ENCODE peak calls at places on chromosomes 12 and 14, in six cellular contexts. O, W, Q, Z, A and G are unnamed samples.

GRCh38 chr14:103231376-103232019 is 102.5 kb upstream of the EIF5 start:
- DNase-seq in O (no peak), W (no peak), Q (peak; percentile 29), Z (no peak), A (no peak), G (no peak)

GRCh38 chr14:65949711-65950516 is 536.3 kb upstream of the CCDC196 start:
- DNase-seq in O (peak; percentile 46), W (no peak), Q (no peak), Z (peak; percentile 4), A (peak; percentile 44), G (no peak)

GRCh38 chr12:19177754-19178153 is 48.2 kb downstream of the PLEKHA5 start:
- DNase-seq in O (peak; percentile 55), W (no peak), Q (no peak), Z (no peak), A (no peak), G (no peak)

GRCh38 chr14:99747582-99748330 is 45.5 kb upstream of the EML1 start:
- DNase-seq in O (no peak), W (no peak), Q (no peak), Z (no peak), A (no peak), G (no peak)

GRCh38 chr14:76926521-76927251 is 100.5 kb downstream of the LRRC74A start:
- DNase-seq in O (peak; percentile 93), W (peak; percentile 73), Q (peak; percentile 73), Z (no peak), A (no peak), G (peak; percentile 39)

GRCh38 chr12:81896771-81897170 is 137.6 kb upstream of the PPFIA2 start:
- DNase-seq in O (peak; percentile 20), W (peak; percentile 25), Q (no peak), Z (no peak), A (no peak), G (no peak)

GRCh38 chr14:97592341-97592980 is 795.3 kb downstream of the VRK1 start:
- DNase-seq in O (no peak), W (no peak), Q (no peak), Z (no peak), A (no peak), G (no peak)

GRCh38 chr14:63205850-63206249 is 1.6 kb downstream of the RHOJ start:
- DNase-seq in O (peak; percentile 14), W (no peak), Q (no peak), Z (no peak), A (no peak), G (no peak)

GRCh38 chr12:15323530-15323929 is 1.2 kb downstream of the PTPRO start:
- DNase-seq in O (no peak), W (no peak), Q (no peak), Z (no peak), A (no peak), G (no peak)

GRCh38 chr12:92297932-92298681 is 152.5 kb upstream of the BTG1 start:
- DNase-seq in O (peak; percentile 94), W (no peak), Q (no peak), Z (no peak), A (no peak), G (no peak)

GRCh38 chr12:54991161-54991991 is 6.8 kb upstream of the TESPA1 start:
- DNase-seq in O (no peak), W (no peak), Q (no peak), Z (no peak), A (no peak), G (peak; percentile 52)

GRCh38 chr12:47812797-47813490 is 6.8 kb downstream of the HDAC7 start:
- DNase-seq in O (peak; percentile 95), W (peak; percentile 89), Q (no peak), Z (no peak), A (peak; percentile 72), G (peak; percentile 98)

GRCh38 chr12:69097619-69098368 is 141.6 kb upstream of the CPSF6 start:
- DNase-seq in O (peak; percentile 72), W (no peak), Q (no peak), Z (no peak), A (peak; percentile 63), G (no peak)

GRCh38 chr12:113152196-113152834 is 2.8 kb downstream of the CFAP73 start:
- DNase-seq in O (no peak), W (no peak), Q (no peak), Z (no peak), A (no peak), G (no peak)

GRCh38 chr12:19288603-19289244 is 150.6 kb upstream of the AEBP2 start:
- DNase-seq in O (peak; percentile 61), W (peak; percentile 37), Q (peak; percentile 51), Z (peak; percentile 22), A (peak; percentile 61), G (peak; percentile 33)

GRCh38 chr12:64180951-64181350 is 41.1 kb downstream of the KICS2 start:
- DNase-seq in O (peak; percentile 90), W (no peak), Q (no peak), Z (peak; percentile 19), A (peak; percentile 87), G (no peak)

GRCh38 chr12:42166501-42166900 is 21.8 kb upstream of the GXYLT1 start:
- DNase-seq in O (peak; percentile 82), W (no peak), Q (no peak), Z (no peak), A (no peak), G (no peak)

GRCh38 chr12:115451785-115452736 is 768.1 kb upstream of the TBX3 start:
- DNase-seq in O (peak; percentile 65), W (peak; percentile 93), Q (peak; percentile 88), Z (no peak), A (peak; percentile 42), G (peak; percentile 6)

GRCh38 chr12:52446346-52447045 is 5.5 kb downstream of the KRT6B start:
- DNase-seq in O (peak; percentile 20), W (no peak), Q (no peak), Z (no peak), A (no peak), G (no peak)

GRCh38 chr12:84911331-84912190 is 1.0 kb downstream of the SLC6A15 start:
- DNase-seq in O (peak; percentile 93), W (peak; percentile 93), Q (peak; percentile 77), Z (no peak), A (peak; percentile 43), G (peak; percentile 48)

GRCh38 chr14:35158951-35159653 is 36.8 kb downstream of the PRORP start:
- DNase-seq in O (no peak), W (peak; percentile 75), Q (no peak), Z (no peak), A (no peak), G (no peak)

GRCh38 chr12:124709722-124710656 is 142.6 kb upstream of the NCOR2 start:
- DNase-seq in O (peak; percentile 81), W (no peak), Q (no peak), Z (no peak), A (no peak), G (no peak)

GRCh38 chr14:23094666-23095195 is at the start of gene ACIN1:
- DNase-seq in O (peak; percentile 90), W (peak; percentile 96), Q (peak; percentile 82), Z (peak; percentile 74), A (peak; percentile 70), G (peak; percentile 72)

DNA sequence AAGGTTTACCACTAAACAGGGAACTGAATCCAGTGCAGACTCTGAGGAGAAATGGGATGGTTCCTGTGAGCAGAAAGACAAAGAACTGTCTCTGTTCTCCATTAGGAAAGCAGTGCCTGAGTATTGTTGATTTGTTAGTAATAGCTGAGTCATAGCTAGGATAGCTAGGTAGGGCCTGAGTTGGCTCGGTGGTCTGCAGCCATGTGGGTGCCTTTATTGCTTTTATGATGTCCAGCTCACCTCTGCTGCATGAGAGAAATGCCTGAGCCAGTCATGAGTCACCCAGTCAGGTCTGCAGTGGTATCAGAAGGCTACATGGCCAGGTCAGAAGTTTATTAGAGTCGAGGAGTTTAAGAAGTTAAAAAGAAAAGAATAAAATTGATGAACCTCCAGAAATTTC is 24.2 kb downstream of the TRHDE start:
- DNase-seq in O (peak; percentile 47), W (no peak), Q (no peak), Z (peak; percentile 92), A (peak; percentile 95), G (no peak)
- TF ChIP-seq EZH2phosphoT487 in O (no peak), W (no peak), Q (no peak), Z (no peak), A (no peak), G (no peak)

GRCh38 chr12:131218291-131219172 is 264.8 kb downstream of the ADGRD1 start:
- DNase-seq in O (no peak), W (peak; percentile 41), Q (no peak), Z (no peak), A (peak; percentile 23), G (no peak)
- H3K9ac ChIP-seq in O (no peak overlapping the region), W (no peak overlapping the region), Q (no peak overlapping the region), Z (peak overlapping the region; percentile 25), A (no peak overlapping the region), G (no peak overlapping the region)

DNA sequence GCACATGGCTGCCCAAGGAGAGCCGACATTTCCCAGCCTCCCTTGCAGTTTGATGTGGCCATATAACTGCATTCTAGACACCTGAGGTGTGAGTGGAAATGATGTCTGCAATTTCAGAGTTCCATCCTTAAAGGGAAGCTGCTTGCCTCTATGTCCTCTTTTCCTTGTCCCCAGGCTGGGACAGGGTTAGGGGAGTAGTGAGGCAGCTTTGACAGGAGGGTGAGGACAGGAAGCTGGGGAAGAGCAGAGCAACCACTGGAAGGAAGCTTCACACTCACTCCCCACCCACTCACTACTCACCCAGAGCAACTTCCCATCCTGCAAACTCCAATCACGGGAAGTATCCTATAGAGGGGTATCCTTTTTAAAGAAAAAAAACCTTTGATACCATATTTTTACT is 28.9 kb upstream of the LTA4H start:
- DNase-seq in O (peak; percentile 13), W (no peak), Q (no peak), Z (no peak), A (no peak), G (no peak)
- TF ChIP-seq EZH2phosphoT487 in O (no peak), W (no peak), Q (no peak), Z (no peak), A (no peak), G (no peak)

GRCh38 chr14:36655963-36656768 is 5.5 kb upstream of the PAX9 start:
- DNase-seq in O (peak; percentile 42), W (peak; percentile 90), Q (peak; percentile 66), Z (peak; percentile 54), A (peak; percentile 77), G (no peak)

GRCh38 chr14:36658091-36659009 is 3.3 kb upstream of the PAX9 start:
- DNase-seq in O (peak; percentile 7), W (peak; percentile 46), Q (no peak), Z (no peak), A (no peak), G (no peak)

GRCh38 chr14:36656769-36657408 is 4.8 kb upstream of the PAX9 start:
- DNase-seq in O (peak; percentile 7), W (peak; percentile 48), Q (no peak), Z (no peak), A (no peak), G (no peak)

GRCh38 chr14:36659010-36659821 is 2.4 kb upstream of the PAX9 start:
- DNase-seq in O (no peak), W (peak; percentile 23), Q (no peak), Z (no peak), A (peak; percentile 18), G (no peak)

DNA sequence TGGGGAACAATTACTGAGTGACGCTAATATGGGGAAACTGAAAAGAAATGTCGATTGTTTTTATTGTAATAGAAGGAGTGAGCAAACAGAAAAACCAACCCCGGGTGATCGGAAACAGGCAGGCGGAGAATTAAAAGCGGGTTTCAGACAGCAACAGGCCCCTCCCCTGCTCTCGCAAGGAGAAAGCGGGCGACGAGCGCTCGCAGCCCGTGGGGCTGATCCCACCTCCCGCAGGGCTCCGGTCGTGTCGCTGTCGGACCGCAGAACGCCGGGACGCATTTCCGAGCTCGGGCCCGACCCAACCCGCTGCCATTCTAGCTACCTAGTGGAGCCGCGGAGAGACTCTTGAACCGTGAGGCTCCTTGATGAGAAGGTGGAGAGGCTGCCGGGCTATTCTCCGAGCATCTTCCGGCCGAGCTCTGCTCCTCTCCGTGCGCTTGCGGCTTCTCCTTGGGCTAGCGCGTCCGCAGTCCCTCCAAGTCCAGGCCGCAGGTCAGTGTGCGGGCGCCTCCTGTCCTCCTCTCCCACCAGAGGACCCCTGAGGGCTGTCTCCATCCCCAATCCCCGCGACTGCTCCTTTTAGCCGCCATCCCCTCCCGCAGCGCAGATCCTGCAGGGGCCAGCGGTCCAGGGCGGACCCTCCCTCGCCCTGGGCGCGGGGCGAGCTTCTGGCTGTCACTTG is 4.1 kb upstream of the PAX9 start:
- DNase-seq in O (peak; percentile 42), W (peak; percentile 72), Q (peak; percentile 41), Z (no peak), A (peak; percentile 51), G (no peak)
- H3K9ac ChIP-seq in O (no peak overlapping the region), W (no peak overlapping the region), Q (no peak overlapping the region), Z (no peak overlapping the region), A (no peak overlapping the region), G (no peak overlapping the region)